ENCODE peak calls at places on chromosome 22, in five cellular contexts. T is Panc1; C is astrocyte; L is CD8-positive, alpha-beta memory T cell; Z is heart right ventricle. Q is an unnamed sample.

GRCh38 chr22:41106122-41106968 is 14.0 kb downstream of the EP300 start:
- DNase-seq in L (no peak), Z (no peak), C (peak), T (no peak), Q (no peak)

GRCh38 chr22:42066133-42066761 is 4.4 kb downstream of the NAGA start:
- DNase-seq in T (no peak), C (no peak), L (no peak), Z (no peak), Q (no peak)

GRCh38 chr22:21960200-21961126 is 7.8 kb upstream of the PPM1F start:
- DNase-seq in T (no peak), C (no peak), L (no peak), Z (no peak), Q (no peak)

GRCh38 chr22:40605676-40606250 is 30.8 kb downstream of the MRTFA start:
- DNase-seq in T (no peak), Z (no peak), C (peak), L (no peak), Q (no peak)

GRCh38 chr22:28773461-28773867 is 969 bp downstream of the CCDC117 start:
- DNase-seq in L (no peak), C (peak), Z (no peak), T (no peak), Q (peak)

GRCh38 chr22:33597274-33597985 is 322.8 kb downstream of the LARGE1 start:
- DNase-seq in C (no peak), L (no peak), Z (peak), T (no peak), Q (no peak)

GRCh38 chr22:44597616-44598015 is 99.6 kb upstream of the RTL6 start:
- DNase-seq in Z (no peak), C (no peak), T (no peak), L (no peak), Q (no peak)

GRCh38 chr22:24060375-24060788 is 49.3 kb downstream of the CABIN1 start:
- DNase-seq in Z (peak), T (no peak), L (no peak), C (peak), Q (peak)

GRCh38 chr22:25199726-25200520 is at the start of gene CRYBB3:
- DNase-seq in L (no peak), C (no peak), T (no peak), Z (no peak), Q (no peak)

GRCh38 chr22:47564651-47565050 is 802.2 kb downstream of the TBC1D22A start:
- DNase-seq in Z (no peak), T (no peak), C (no peak), L (no peak), Q (no peak)

GRCh38 chr22:35674335-35674734 is 26.1 kb downstream of the APOL6 start:
- DNase-seq in L (no peak), Z (no peak), C (no peak), T (no peak), Q (no peak)

GRCh38 chr22:23419931-23420330 is 160.2 kb downstream of the IGLL1 start:
- DNase-seq in Z (no peak), L (no peak), C (no peak), T (no peak), Q (no peak)

GRCh38 chr22:48945621-48946458 is 881.8 kb downstream of the BRD1 start:
- DNase-seq in T (no peak), Z (no peak), L (no peak), C (no peak), Q (no peak)

GRCh38 chr22:25112538-25113253 is 87.0 kb upstream of the CRYBB3 start:
- DNase-seq in C (no peak), Z (no peak), T (no peak), L (no peak), Q (peak)

GRCh38 chr22:21760640-21761039 is 25.0 kb upstream of the YPEL1 start:
- DNase-seq in T (no peak), Z (no peak), L (no peak), C (peak), Q (no peak)

GRCh38 chr22:22178992-22179391 is 65.6 kb upstream of the VPREB1 start:
- DNase-seq in Z (no peak), T (no peak), C (no peak), L (no peak), Q (no peak)

GRCh38 chr22:28855355-28856094 is 27.8 kb upstream of the ZNRF3 start:
- DNase-seq in Z (peak), L (no peak), C (peak), T (peak), Q (peak)

GRCh38 chr22:32048069-32048468 is 5.0 kb downstream of the SLC5A1 start:
- DNase-seq in L (no peak), Z (peak), C (no peak), T (no peak), Q (no peak)

GRCh38 chr22:48594016-48594756 is 1233.5 kb downstream of the BRD1 start:
- DNase-seq in C (no peak), Z (no peak), T (no peak), L (no peak), Q (no peak)

GRCh38 chr22:45446216-45446615 is 32.7 kb downstream of the RIBC2 start:
- DNase-seq in T (no peak), Z (no peak), C (peak), L (no peak), Q (no peak)

GRCh38 chr22:28051787-28052356 is 132.8 kb upstream of the PITPNB start:
- DNase-seq in L (no peak), T (peak), C (no peak), Z (peak), Q (peak)

GRCh38 chr22:36343070-36343719 is 44.6 kb downstream of the MYH9 start:
- DNase-seq in L (no peak), Z (no peak), C (no peak), T (no peak), Q (no peak)

GRCh38 chr22:23682082-23682481 is 8.7 kb upstream of the RGL4 start:
- DNase-seq in Z (no peak), T (no peak), C (no peak), L (no peak), Q (no peak)

GRCh38 chr22:41672780-41673509 is 15.7 kb downstream of the SNU13 start:
- DNase-seq in T (peak), Z (no peak), L (no peak), C (no peak), Q (no peak)

GRCh38 chr22:27462190-27462589 is 339.4 kb downstream of the MN1 start:
- DNase-seq in Z (no peak), C (no peak), L (no peak), T (no peak), Q (no peak)

GRCh38 chr22:32037236-32037635 is 5.8 kb upstream of the SLC5A1 start:
- DNase-seq in L (no peak), T (no peak), C (no peak), Z (no peak), Q (no peak)

DNA sequence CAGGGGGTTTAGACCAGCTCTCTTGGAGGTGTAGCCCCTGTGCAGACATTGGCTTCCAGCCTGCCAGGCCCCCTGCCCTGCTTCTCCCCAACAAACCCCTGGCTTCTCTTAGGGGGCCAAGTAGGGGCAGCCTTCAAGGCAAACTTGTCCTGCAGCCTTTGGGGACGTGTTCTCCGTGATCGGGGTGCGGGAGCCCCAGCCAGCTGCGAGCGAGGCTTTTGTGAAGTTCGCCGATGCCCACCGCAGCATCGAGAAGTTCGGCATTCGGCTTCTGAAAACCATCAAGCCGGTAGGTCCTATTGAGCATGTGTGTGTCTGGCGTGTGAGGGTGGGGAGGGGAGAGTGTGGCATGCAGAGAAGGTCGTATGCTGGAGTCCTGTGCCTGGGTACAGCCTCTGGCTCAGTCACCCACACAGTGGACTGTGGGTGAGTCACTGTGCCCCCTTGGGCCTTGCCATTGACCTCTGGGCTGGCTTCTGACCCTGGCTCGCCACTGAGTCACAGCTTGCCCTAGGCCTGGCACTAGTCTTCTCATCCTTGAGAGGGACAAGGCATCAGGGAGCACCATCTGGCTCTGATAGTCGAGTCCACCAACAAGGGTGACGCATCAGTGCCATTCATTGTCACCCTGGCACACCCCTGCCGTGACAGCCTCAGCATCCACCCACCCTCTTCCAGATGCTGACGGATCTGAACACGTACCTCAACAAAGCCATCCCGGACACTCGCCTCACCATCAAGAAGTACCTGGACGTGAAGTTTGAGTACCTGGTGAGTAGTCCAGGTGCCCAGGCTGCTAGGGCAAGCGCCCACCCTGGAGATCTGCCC is 11.4 kb downstream of the SLC16A8 start:
- DNase-seq in L (no peak), C (no peak), Z (no peak), T (no peak), Q (no peak)
- H3K27ac ChIP-seq in L (no peak), C (no peak), Z (no peak), T (no peak), Q (no peak)

GRCh38 chr22:19940536-19941364 is 822 bp upstream of the COMT start:
- DNase-seq in C (no peak), L (no peak), T (no peak), Z (no peak), Q (no peak)

GRCh38 chr22:19933328-19934241 is 8.0 kb upstream of the COMT start:
- DNase-seq in T (no peak), Z (no peak), C (no peak), L (no peak), Q (no peak)

GRCh38 chr22:19941365-19942070 is at the start of the genes COMT and TXNRD2:
- DNase-seq in L (peak), C (no peak), Z (peak), T (no peak), Q (peak)

GRCh38 chr22:19936513-19936912 is 5.1 kb upstream of the COMT start:
- DNase-seq in C (no peak), L (no peak), Z (no peak), T (no peak), Q (no peak)

DNA sequence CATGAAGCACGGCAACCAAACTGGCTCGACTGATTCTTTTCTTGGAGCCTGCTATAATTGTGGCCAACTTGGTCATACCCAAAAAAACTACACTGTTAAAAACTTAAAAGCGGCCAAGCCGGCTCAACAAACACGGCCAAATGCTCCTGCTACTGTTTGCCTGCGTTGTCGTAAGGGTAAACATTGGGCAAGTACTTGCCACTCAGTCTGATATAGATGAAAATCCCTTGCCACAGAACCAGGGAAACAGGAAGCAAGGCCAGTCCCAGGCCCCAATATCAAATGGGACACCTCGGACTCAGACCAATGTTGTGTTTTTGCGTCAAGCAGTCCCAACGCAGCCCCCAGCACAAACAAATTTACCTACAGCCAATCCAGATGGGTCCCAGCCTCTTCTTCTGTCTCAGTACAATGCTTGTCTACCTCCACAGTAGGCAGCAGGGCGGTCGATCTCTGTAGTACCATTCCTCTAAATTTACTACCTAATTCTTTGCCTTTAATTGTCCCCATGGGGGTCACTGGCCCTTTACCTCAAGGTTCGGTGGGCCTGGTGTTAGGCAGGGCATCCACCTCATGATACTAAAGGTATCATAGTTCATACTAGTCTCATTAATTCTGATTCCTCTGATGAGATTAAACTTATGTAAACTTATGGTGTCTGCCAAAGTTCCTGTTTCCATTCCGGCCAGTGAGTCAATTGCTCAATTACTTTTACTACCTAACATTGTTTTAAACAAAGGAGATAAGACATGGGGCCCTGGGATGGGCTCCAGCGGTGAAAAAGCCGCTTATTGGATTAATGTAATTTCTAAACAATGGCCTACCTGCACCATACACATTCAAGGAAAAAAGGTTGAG is 3.7 kb upstream of the COMT start:
- DNase-seq in Z (no peak), C (peak), T (no peak), L (no peak), Q (peak)
- H3K27ac ChIP-seq in Z (no peak), C (no peak), T (no peak), L (no peak), Q (no peak)

GRCh38 chr22:50340157-50340879 is 2.8 kb upstream of the PPP6R2 start:
- DNase-seq in T (no peak), L (no peak), C (peak), Z (no peak), Q (no peak)
- H3K27ac ChIP-seq in T (peak), L (no peak), C (no peak), Z (no peak), Q (no peak)

DNA sequence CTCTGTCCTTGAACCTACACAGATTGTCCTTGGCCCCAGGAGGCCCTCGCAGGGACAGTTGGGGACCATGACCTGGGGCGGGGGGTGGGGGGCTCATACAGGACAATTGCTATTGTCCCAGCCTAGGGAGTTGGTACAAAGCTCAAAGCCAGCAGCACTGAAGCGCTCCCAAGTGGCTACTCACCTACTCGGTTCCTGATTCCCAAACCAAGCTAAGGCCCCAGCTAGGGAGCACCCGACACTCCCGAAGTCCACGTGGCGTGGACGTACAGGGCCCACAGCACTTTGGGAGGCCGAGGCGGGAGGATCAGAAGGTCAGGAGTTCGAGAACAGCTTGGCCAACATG is 80.6 kb downstream of the CELSR1 start:
- DNase-seq in L (no peak), T (no peak), C (no peak), Z (no peak), Q (no peak)
- H3K27ac ChIP-seq in L (no peak), T (no peak), C (no peak), Z (no peak), Q (no peak)

DNA sequence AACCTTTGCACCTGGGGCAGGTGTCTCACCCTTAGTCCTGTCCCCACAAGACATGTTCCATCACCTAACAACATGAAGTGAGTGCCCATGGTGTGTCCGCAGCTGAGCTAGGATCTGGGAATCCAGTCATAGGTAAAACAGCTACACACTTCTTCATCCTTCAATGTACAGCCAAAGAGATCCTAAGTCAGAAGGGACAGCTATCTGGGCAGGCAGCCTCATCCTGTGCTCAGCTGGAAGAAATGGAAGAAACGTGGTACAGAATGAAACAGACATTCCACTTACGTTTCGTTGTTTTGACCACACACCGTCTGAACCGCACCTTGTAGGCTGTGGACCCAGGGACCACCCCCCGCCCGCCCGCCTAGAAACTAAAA is 30.8 kb downstream of the PDGFB start:
- DNase-seq in Z (no peak), C (no peak), T (no peak), L (no peak), Q (no peak)
- H3K27ac ChIP-seq in Z (no peak), C (no peak), T (peak), L (no peak), Q (no peak)

DNA sequence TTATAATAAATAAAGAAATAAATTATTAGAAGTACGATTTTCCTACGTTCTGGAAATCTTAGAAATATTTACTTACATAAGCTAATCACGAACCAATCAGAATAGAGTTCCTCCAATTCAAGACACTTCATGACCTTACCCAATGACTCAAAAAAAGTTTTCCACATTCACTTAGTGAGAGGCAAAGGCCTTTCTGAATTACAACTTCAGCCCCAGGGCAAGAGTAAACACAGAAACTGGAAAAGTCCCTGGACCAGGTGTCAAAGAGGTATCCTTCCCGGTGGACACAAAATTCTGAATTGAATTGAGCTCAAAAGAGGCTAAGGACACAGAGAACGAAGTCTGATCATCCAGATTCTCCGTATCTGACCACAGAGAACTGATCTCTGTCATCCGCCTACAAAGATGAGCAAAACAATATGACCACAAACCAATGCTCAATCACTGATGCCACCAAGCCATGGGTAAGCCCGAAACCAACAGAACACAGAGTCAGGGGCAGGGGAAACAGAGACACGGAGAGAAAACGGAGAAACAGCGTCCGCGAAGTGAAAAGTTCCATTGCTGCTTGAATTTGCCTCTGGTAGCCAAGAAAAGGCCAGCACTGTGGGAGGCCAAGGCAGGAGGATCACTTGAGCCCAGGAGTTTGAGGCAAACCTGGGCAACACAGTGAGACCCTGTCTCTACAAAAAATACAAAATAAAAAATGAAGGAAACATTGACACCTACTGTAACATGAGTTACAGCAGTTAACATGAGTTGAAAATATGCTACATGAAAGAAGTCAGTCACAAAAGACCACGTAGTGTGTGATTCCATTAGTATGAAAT is 6.8 kb downstream of the BID start:
- DNase-seq in Z (no peak), T (no peak), C (no peak), L (no peak), Q (no peak)
- H3K27ac ChIP-seq in Z (no peak), T (no peak), C (no peak), L (no peak), Q (no peak)

GRCh38 chr22:37640591-37641250 is 1.3 kb downstream of the SH3BP1 start:
- DNase-seq in C (no peak), Z (no peak), L (no peak), T (no peak), Q (no peak)
- H3K27ac ChIP-seq in C (no peak), Z (no peak), L (peak), T (no peak), Q (no peak)

Q was measured in endothelial cell of umbilical vein.